ENCODE peak calls at places on chromosomes 16 and 17, in four cellular contexts. E, N, J and O are unnamed samples.
A peak's percentile ranks its signal among the peaks of the same experiment; 100 is the strongest.

GRCh38 chr16:72367841-72368240 is 195.9 kb upstream of the PMFBP1 start:
- DNase-seq in E (no peak), N (no peak), J (no peak), O (no peak)

GRCh38 chr16:66830422-66831404 is at the start of gene NAE1:
- DNase-seq in E (peak; percentile 85), N (peak; percentile 91), J (peak; percentile 90), O (peak; percentile 96)

GRCh38 chr17:63622571-63623390 is 564 bp downstream of the MAP3K3 start:
- DNase-seq in E (peak; percentile 57), N (peak; percentile 92), J (peak; percentile 52), O (peak; percentile 81)

GRCh38 chr17:12830692-12831363 is 41.5 kb downstream of the ARHGAP44 start:
- DNase-seq in E (no peak), N (no peak), J (no peak), O (no peak)

GRCh38 chr17:16398270-16399267 is 16.8 kb upstream of the TRPV2 start:
- DNase-seq in E (no peak), N (peak; percentile 67), J (no peak), O (no peak)

GRCh38 chr17:27633312-27634025 is 2.5 kb downstream of the LGALS9 start:
- DNase-seq in E (peak; percentile 21), N (peak; percentile 29), J (no peak), O (no peak)

GRCh38 chr16:86952769-86953168 is 364.4 kb downstream of the C16orf95 start:
- DNase-seq in E (peak; percentile 55), N (no peak), J (no peak), O (no peak)

GRCh38 chr17:29291163-29291752 is 2.7 kb downstream of the NUFIP2 start:
- DNase-seq in E (peak; percentile 83), N (peak; percentile 83), J (peak; percentile 73), O (peak; percentile 70)

GRCh38 chr17:4087911-4088693 is 54.7 kb downstream of the ZZEF1 start:
- DNase-seq in E (no peak), N (no peak), J (no peak), O (no peak)

GRCh38 chr17:50177983-50178834 is 12.4 kb downstream of the SGCA start:
- DNase-seq in E (peak; percentile 97), N (peak; percentile 84), J (peak; percentile 73), O (peak; percentile 91)

GRCh38 chr17:18921912-18922451 is 30.0 kb upstream of the SLC5A10 start:
- DNase-seq in E (peak; percentile 12), N (no peak), J (peak; percentile 19), O (peak; percentile 15)

GRCh38 chr16:50368410-50369132 is at the start of gene BRD7:
- DNase-seq in E (peak; percentile 49), N (peak; percentile 39), J (peak; percentile 63), O (peak; percentile 91)
- TF ChIP-seq EZH2 in E (no peak), N (no peak), J (no peak), O (no peak)

GRCh38 chr16:73605309-73605708 is 557.4 kb upstream of the ZFHX3 start:
- DNase-seq in E (no peak), N (no peak), J (no peak), O (no peak)

GRCh38 chr16:73610160-73610559 is 562.2 kb upstream of the ZFHX3 start:
- DNase-seq in E (no peak), N (no peak), J (no peak), O (no peak)

GRCh38 chr16:73615256-73615655 is 567.3 kb upstream of the ZFHX3 start:
- DNase-seq in E (peak; percentile 62), N (no peak), J (no peak), O (no peak)

GRCh38 chr16:73616186-73616585 is 568.3 kb upstream of the ZFHX3 start:
- DNase-seq in E (peak; percentile 60), N (no peak), J (peak; percentile 22), O (no peak)

GRCh38 chr16:73610605-73611177 is 562.8 kb upstream of the ZFHX3 start:
- DNase-seq in E (no peak), N (no peak), J (no peak), O (no peak)
- TF ChIP-seq EZH2 in E (no peak), N (no peak), J (no peak), O (no peak)

GRCh38 chr17:48738803-48739526 is 10.4 kb upstream of the HOXB13 start:
- DNase-seq in E (no peak), N (no peak), J (no peak), O (no peak)
- TF ChIP-seq EZH2 in E (peak; percentile 84), N (peak; percentile 86), J (no peak), O (peak; percentile 85)

DNA sequence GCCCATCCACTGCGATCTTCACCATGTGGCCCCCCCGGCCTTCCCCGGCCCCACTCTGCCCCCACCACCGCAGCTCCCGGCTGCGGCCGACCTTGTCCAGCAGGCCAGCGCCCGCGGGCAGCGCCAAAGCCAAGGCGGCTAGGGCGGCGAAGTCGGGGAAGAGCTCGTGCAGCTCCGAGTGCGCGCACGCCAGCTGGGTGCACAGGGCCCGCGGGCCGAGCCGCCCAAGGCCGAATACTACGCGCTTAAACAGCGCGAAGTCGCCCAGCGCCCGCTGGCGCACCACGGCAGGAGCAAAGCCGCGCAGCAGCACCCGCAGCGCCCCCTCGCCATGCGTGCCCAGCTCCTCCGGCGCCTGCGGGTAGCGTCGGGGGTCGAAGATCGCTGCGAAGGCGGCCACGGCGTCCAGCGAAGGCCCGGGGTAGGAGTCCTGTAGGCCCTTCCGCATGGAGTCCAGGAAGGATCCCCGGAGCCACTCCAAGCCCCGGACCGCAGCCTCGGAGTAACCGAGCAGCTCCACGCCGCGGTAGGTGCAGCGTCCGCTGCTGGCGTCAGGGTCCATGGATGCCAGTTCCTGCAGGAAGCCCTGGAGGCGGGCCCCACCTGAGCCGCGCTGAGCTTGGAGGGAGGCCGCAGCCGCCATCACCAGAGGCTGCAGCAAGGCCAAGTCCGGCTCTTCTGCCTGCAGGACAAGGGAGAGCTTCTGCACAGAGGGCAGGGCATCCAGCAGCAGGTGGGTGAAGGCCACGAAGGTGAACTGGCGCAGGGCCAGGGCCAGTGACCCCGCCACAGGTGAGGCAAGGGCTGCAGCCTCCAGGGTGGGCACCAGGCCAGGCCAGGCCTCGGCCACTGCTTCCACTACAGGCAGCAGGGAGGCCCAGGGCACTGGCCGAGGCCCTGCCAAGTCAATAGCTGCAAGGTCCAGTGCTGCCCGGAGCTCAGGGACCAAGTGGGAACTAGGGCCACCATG is 10.3 kb downstream of the C17orf113 start:
- DNase-seq in E (no peak), N (no peak), J (no peak), O (no peak)
- TF ChIP-seq EZH2 in E (no peak), N (no peak), J (no peak), O (no peak)

GRCh38 chr17:6556121-6557039 is at the start of gene PITPNM3:
- DNase-seq in E (no peak), N (no peak), J (no peak), O (peak; percentile 54)
- TF ChIP-seq EZH2 in E (no peak), N (no peak), J (no peak), O (no peak)

DNA sequence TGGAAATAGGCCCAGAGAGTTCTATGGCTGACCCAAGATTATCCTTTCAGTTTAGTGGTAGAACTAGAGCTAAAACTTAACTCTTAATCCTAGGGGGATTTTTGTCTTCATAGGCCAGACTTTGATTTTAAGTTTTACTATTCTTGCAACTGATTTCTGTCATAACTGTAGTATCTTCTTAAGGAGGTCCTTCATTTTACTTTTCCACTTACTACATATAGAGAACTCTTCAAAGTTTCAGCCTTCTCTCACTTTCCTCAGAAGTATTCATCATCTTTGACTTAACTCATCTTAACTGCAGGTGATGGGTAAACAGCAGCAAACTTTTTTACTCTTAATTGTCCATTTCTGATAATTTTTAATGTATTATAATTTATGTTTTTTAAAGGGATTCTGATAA is 23.4 kb downstream of the RBBP6 start:
- DNase-seq in E (no peak), N (no peak), J (no peak), O (no peak)
- TF ChIP-seq EZH2 in E (no peak), N (no peak), J (no peak), O (no peak)

GRCh38 chr17:37745801-37746426 is 1.1 kb upstream of the HNF1B start:
- DNase-seq in E (no peak), N (no peak), J (no peak), O (no peak)
- TF ChIP-seq EZH2 in E (no peak), N (no peak), J (no peak), O (no peak)